ENCODE peak calls at places on chromosome 20, in six cellular contexts. L is adrenal gland, D is IMR-90, V is HL-60, G is psoas muscle, T is upper lobe of right lung. Z is an unnamed sample.

GRCh38 chr20:53403029-53403428 is 190.6 kb downstream of the ZNF217 start:
- DNase-seq in L (no peak), D (no peak), V (no peak), G (no peak), T (no peak), Z (no peak)

GRCh38 chr20:37007898-37008649 is 56.6 kb upstream of the SAMHD1 start:
- DNase-seq in L (no peak), D (peak; percentile 56), V (peak; percentile 72), G (no peak), T (no peak), Z (peak; percentile 43)

GRCh38 chr20:10171864-10172751 is 46.5 kb upstream of the SNAP25 start:
- DNase-seq in L (peak; percentile 76), D (peak; percentile 25), V (no peak), G (peak; percentile 44), T (peak; percentile 72), Z (peak; percentile 4)

GRCh38 chr20:408843-409696 is 971 bp downstream of the RBCK1 start:
- DNase-seq in L (no peak), D (no peak), V (no peak), G (no peak), T (no peak), Z (no peak)

GRCh38 chr20:63745424-63745805 is 5.8 kb downstream of the SLC2A4RG start:
- DNase-seq in L (no peak), D (no peak), V (no peak), G (no peak), T (no peak), Z (no peak)

GRCh38 chr20:57647006-57647932 is 27.0 kb upstream of the ZBP1 start:
- DNase-seq in L (no peak), D (no peak), V (no peak), G (no peak), T (no peak), Z (no peak)

GRCh38 chr20:56540415-56540814 is 7.4 kb downstream of the FAM209B start:
- DNase-seq in L (no peak), D (peak; percentile 24), V (no peak), G (no peak), T (no peak), Z (peak; percentile 19)

GRCh38 chr20:19981091-19981490 is 36.1 kb upstream of the NAA20 start:
- DNase-seq in L (peak; percentile 39), D (peak; percentile 59), V (no peak), G (no peak), T (no peak), Z (no peak)

GRCh38 chr20:48025061-48025515 is 239.8 kb upstream of the SULF2 start:
- DNase-seq in L (peak; percentile 93), D (peak; percentile 29), V (no peak), G (peak; percentile 69), T (no peak), Z (peak; percentile 77)

GRCh38 chr20:37525810-37526209 is 1.9 kb downstream of the BLCAP start:
- DNase-seq in L (no peak), D (no peak), V (no peak), G (no peak), T (no peak), Z (no peak)

GRCh38 chr20:24309596-24309995 is 159.8 kb upstream of the SYNDIG1 start:
- DNase-seq in L (no peak), D (peak; percentile 3), V (no peak), G (no peak), T (no peak), Z (peak; percentile 8)

GRCh38 chr20:36004045-36004444 is 35.7 kb downstream of the CNBD2 start:
- DNase-seq in L (no peak), D (no peak), V (peak; percentile 21), G (no peak), T (no peak), Z (no peak)
- H3K27ac ChIP-seq in L (no peak overlapping the region), D (no peak overlapping the region), V (no peak overlapping the region), G (no peak overlapping the region), T (no peak overlapping the region), Z (no peak overlapping the region)

GRCh38 chr20:38825571-38825900 is 20.0 kb downstream of the PPP1R16B start:
- DNase-seq in L (no peak), D (no peak), V (no peak), G (no peak), T (no peak), Z (no peak)
- H3K27me3 ChIP-seq in L (no peaks in the 10 kb centered on the region), D (peaks cover 10% of the 10 kb centered on the region), V (no peaks in the 10 kb centered on the region), G (peaks cover 15% of the 10 kb centered on the region), T (no peaks in the 10 kb centered on the region), Z (peaks cover 9% of the 10 kb centered on the region)

GRCh38 chr20:49727894-49728885 is 14.5 kb upstream of the B4GALT5 start:
- DNase-seq in L (no peak), D (no peak), V (no peak), G (no peak), T (no peak), Z (no peak)

GRCh38 chr20:49724637-49725606 is 11.2 kb upstream of the B4GALT5 start:
- DNase-seq in L (peak; percentile 52), D (peak; percentile 34), V (peak; percentile 73), G (peak; percentile 54), T (no peak), Z (no peak)

GRCh38 chr20:49729780-49730179 is 16.1 kb upstream of the B4GALT5 start:
- DNase-seq in L (no peak), D (peak; percentile 69), V (no peak), G (no peak), T (no peak), Z (peak; percentile 6)

GRCh38 chr20:49725694-49726093 is 12.0 kb upstream of the B4GALT5 start:
- DNase-seq in L (no peak), D (no peak), V (peak; percentile 16), G (no peak), T (no peak), Z (no peak)

GRCh38 chr20:49727473-49727872 is 13.8 kb upstream of the B4GALT5 start:
- DNase-seq in L (no peak), D (no peak), V (peak; percentile 92), G (no peak), T (no peak), Z (no peak)
- H3K27ac ChIP-seq in L (no peak overlapping the region), D (no peak overlapping the region), V (peak overlapping the region; percentile 86), G (no peak overlapping the region), T (peak overlapping the region; percentile 39), Z (no peak overlapping the region)

GRCh38 chr20:62539646-62540045 is 63.9 kb upstream of the GATA5 start:
- DNase-seq in L (no peak), D (no peak), V (no peak), G (no peak), T (no peak), Z (no peak)
- H3K27me3 ChIP-seq in L (peaks cover 4% of the 10 kb centered on the region), D (peaks cover 38% of the 10 kb centered on the region), V (peaks cover 7% of the 10 kb centered on the region), G (no peaks in the 10 kb centered on the region), T (peaks cover 21% of the 10 kb centered on the region), Z (no peaks in the 10 kb centered on the region)

GRCh38 chr20:25521382-25521781 is 63.9 kb downstream of the NINL start:
- DNase-seq in L (no peak), D (no peak), V (no peak), G (no peak), T (no peak), Z (no peak)

GRCh38 chr20:25526446-25526845 is 58.9 kb downstream of the NINL start:
- DNase-seq in L (no peak), D (no peak), V (no peak), G (no peak), T (no peak), Z (no peak)

GRCh38 chr20:25527949-25528348 is 57.4 kb downstream of the NINL start:
- DNase-seq in L (no peak), D (no peak), V (no peak), G (no peak), T (no peak), Z (no peak)

GRCh38 chr20:25525857-25526256 is 59.5 kb downstream of the NINL start:
- DNase-seq in L (peak; percentile 62), D (peak; percentile 98), V (no peak), G (no peak), T (no peak), Z (peak; percentile 97)

DNA sequence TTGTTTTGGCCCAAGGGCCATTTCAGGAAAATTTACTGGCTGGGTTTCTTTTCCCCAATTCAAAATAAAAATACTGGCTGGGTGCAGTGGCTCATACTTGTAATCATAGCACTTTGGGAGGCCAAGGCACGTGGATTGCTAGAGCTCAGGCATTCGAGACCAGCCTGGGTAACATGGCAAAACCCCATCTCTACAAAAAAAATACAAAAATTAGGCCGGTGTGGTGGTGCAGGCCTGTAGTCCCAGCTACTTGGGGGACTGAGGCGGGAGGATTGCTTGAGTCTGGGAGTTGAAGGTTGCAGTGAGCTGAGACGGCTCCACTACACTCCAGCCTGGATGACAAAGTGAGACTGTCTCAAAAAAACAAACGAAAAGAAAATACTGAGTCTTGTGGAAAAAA is 60.0 kb downstream of the NINL start:
- DNase-seq in L (no peak), D (no peak), V (no peak), G (no peak), T (no peak), Z (no peak)
- H3K27ac ChIP-seq in L (no peak overlapping the region), D (peak overlapping the region; percentile 17), V (no peak overlapping the region), G (no peak overlapping the region), T (no peak overlapping the region), Z (peak overlapping the region; percentile 86)

GRCh38 chr20:45459606-45460005 is 9.9 kb upstream of the WFDC2 start:
- DNase-seq in L (no peak), D (peak; percentile 3), V (no peak), G (no peak), T (no peak), Z (no peak)

GRCh38 chr20:45463113-45463512 is 6.4 kb upstream of the WFDC2 start:
- DNase-seq in L (no peak), D (no peak), V (no peak), G (no peak), T (no peak), Z (no peak)

GRCh38 chr20:45463709-45464108 is 5.8 kb upstream of the WFDC2 start:
- DNase-seq in L (no peak), D (no peak), V (no peak), G (no peak), T (no peak), Z (no peak)

GRCh38 chr20:45462711-45463110 is 6.8 kb upstream of the WFDC2 start:
- DNase-seq in L (no peak), D (no peak), V (no peak), G (no peak), T (no peak), Z (no peak)

DNA sequence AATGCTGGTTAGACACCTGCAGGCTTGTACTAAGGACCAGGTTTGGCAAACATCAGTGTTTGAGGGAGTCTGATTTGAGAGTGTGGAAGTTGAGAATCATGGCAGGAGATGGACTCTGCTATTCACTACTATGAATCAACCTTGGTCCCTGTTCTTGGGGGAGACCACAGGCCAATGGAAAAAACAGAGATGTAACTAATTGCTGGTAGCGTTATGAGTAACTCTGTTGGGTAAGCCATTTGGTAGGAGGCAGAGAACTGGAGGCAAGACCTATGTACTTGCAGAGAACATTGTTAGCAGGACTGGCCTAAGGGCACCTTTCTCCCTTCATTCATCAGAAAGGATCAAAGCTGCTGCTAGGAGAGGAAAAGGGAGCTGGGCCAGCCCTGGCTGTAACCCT is 8.3 kb upstream of the WFDC2 start:
- DNase-seq in L (no peak), D (no peak), V (no peak), G (no peak), T (no peak), Z (no peak)
- H3K27me3 ChIP-seq in L (peaks cover 6% of the 10 kb centered on the region), D (peaks cover 17% of the 10 kb centered on the region), V (peaks cover 3% of the 10 kb centered on the region), G (peaks cover 9% of the 10 kb centered on the region), T (no peaks in the 10 kb centered on the region), Z (peaks cover 21% of the 10 kb centered on the region)